ENCODE peak calls at places on chromosomes 3 and 15, in four cellular contexts. Q is neural crest cell; B is naive thymus-derived CD8-positive, alpha-beta T cell; E is activated naive CD4-positive, alpha-beta T cell. G is an unnamed sample.

GRCh38 chr3:43379343-43379742 is 93.0 kb downstream of the SNRK start:
- DNase-seq in Q (no peak), B (no peak), E (no peak), G (no peak)

GRCh38 chr15:29736745-29737023 is 85.6 kb downstream of the TJP1 start:
- DNase-seq in Q (no peak), B (no peak), E (no peak), G (no peak)

GRCh38 chr3:87307805-87308204 is 31.4 kb upstream of the POU1F1 start:
- DNase-seq in Q (no peak), B (no peak), E (no peak), G (no peak)

GRCh38 chr15:29183071-29183831 is 86.4 kb downstream of the NSMCE3 start:
- DNase-seq in Q (no peak), B (no peak), E (no peak), G (no peak)

GRCh38 chr3:31237887-31238286 is 294.8 kb upstream of the STT3B start:
- DNase-seq in Q (no peak), B (no peak), E (no peak), G (no peak)

GRCh38 chr3:148816971-148817519 is 10.6 kb upstream of the CPB1 start:
- DNase-seq in Q (no peak), B (no peak), E (no peak), G (no peak)

GRCh38 chr3:126618021-126618420 is 36.9 kb downstream of the TXNRD3 start:
- DNase-seq in Q (no peak), B (no peak), E (no peak), G (no peak)

GRCh38 chr3:87426916-87427315 is 150.5 kb upstream of the POU1F1 start:
- DNase-seq in Q (no peak), B (no peak), E (no peak), G (no peak)

GRCh38 chr3:127585813-127586165 is 4.7 kb downstream of the TPRA1 start:
- DNase-seq in Q (no peak), B (no peak), E (no peak), G (no peak)

GRCh38 chr3:188051801-188052228 is 102.1 kb upstream of the LPP start:
- DNase-seq in Q (peak; percentile 8), B (no peak), E (no peak), G (peak; percentile 71)

GRCh38 chr15:62545392-62546227 is 380.5 kb upstream of the C2CD4B start:
- DNase-seq in Q (no peak), B (no peak), E (no peak), G (peak; percentile 32)

GRCh38 chr15:34582461-34583357 is 742 bp downstream of the GOLGA8B start:
- DNase-seq in Q (no peak), B (peak; percentile 20), E (no peak), G (no peak)

GRCh38 chr3:136209921-136210320 is 13.8 kb upstream of the MSL2 start:
- DNase-seq in Q (no peak), B (no peak), E (no peak), G (no peak)

GRCh38 chr15:66284276-66284675 is 9.1 kb upstream of the DIS3L start:
- DNase-seq in Q (no peak), B (no peak), E (no peak), G (peak; percentile 48)

GRCh38 chr3:55534876-55535275 is 47.8 kb upstream of the WNT5A start:
- DNase-seq in Q (no peak), B (no peak), E (no peak), G (no peak)

GRCh38 chr3:45092132-45093031 is 53.8 kb downstream of the CDCP1 start:
- DNase-seq in Q (no peak), B (no peak), E (no peak), G (no peak)

G was measured in head of caudate nucleus.